ENCODE peak calls at places on chromosome 10, in four cellular contexts. T, A, W and V are unnamed samples.
A peak's percentile ranks its signal among the peaks of the same experiment; 100 is the strongest.

GRCh38 chr10:60760711-60761210 is 17.5 kb upstream of the CDK1 start:
- DNase-seq in T (no peak), A (no peak), W (no peak), V (no peak)

GRCh38 chr10:24917979-24918378 is 34.4 kb downstream of the PRTFDC1 start:
- DNase-seq in T (no peak), A (no peak), W (no peak), V (no peak)

GRCh38 chr10:47206449-47207279 is 93.3 kb upstream of the GDF10 start:
- DNase-seq in T (no peak), A (no peak), W (no peak), V (no peak)

GRCh38 chr10:52703451-52703850 is 69.1 kb downstream of the MBL2 start:
- DNase-seq in T (no peak), A (no peak), W (no peak), V (no peak)

GRCh38 chr10:16242859-16243613 is 193.8 kb upstream of the PTER start:
- DNase-seq in T (no peak), A (no peak), W (no peak), V (no peak)

GRCh38 chr10:131681122-131681521 is 219.7 kb upstream of the PPP2R2D start:
- DNase-seq in T (no peak), A (no peak), W (no peak), V (no peak)

GRCh38 chr10:4144802-4145201 is 359.8 kb upstream of the KLF6 start:
- DNase-seq in T (peak; percentile 53), A (no peak), W (no peak), V (peak; percentile 74)

GRCh38 chr10:110434477-110435096 is 63.1 kb upstream of the DUSP5 start:
- DNase-seq in T (no peak), A (peak; percentile 39), W (peak; percentile 66), V (no peak)

GRCh38 chr10:103917326-103918052 is 495 bp downstream of the STN1 start:
- DNase-seq in T (no peak), A (no peak), W (no peak), V (peak; percentile 51)

GRCh38 chr10:102407641-102407943 is 11.0 kb downstream of the PSD start:
- DNase-seq in T (no peak), A (no peak), W (no peak), V (no peak)

GRCh38 chr10:132547421-132547861 is 9.9 kb downstream of the INPP5A start:
- DNase-seq in T (no peak), A (peak; percentile 51), W (no peak), V (no peak)

GRCh38 chr10:30850776-30851175 is 180.9 kb downstream of the ZNF438 start:
- DNase-seq in T (no peak), A (no peak), W (no peak), V (no peak)

GRCh38 chr10:30586828-30587227 is 42.7 kb downstream of the LYZL2 start:
- DNase-seq in T (no peak), A (no peak), W (no peak), V (no peak)

GRCh38 chr10:27490807-27491206 is 13.3 kb upstream of the RAB18 start:
- DNase-seq in T (no peak), A (no peak), W (no peak), V (peak; percentile 30)

GRCh38 chr10:70197235-70197952 is 27.1 kb upstream of the SAR1A start:
- DNase-seq in T (no peak), A (no peak), W (peak; percentile 78), V (no peak)
- TF ChIP-seq CTCF in T (no peak), A (no peak), W (no peak), V (no peak)

DNA sequence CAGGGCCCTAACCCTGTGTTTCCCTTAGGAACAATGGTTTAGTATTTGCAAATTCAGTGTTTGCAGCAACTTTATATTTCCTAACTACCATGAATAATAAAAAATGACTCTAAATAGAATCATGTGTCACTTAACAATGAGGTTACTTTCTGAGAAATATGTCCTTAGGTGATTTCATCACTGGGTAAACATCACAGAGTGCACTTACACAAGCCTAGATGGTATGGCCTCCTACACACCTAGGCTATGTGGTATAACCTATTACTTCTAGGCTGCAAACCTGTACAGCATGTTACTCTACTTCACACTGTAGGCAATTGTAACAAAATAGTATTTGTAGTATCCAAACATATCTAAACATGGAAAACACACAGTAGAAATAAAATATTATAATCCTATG is 1174.6 kb upstream of the LRRTM3 start:
- DNase-seq in T (no peak), A (no peak), W (no peak), V (no peak)
- H3K27ac ChIP-seq in T (no peak overlapping the region), A (no peak overlapping the region), W (no peak overlapping the region), V (no peak overlapping the region)

GRCh38 chr10:13994932-13995331 is 335.8 kb downstream of the FRMD4A start:
- DNase-seq in T (no peak), A (no peak), W (no peak), V (no peak)
- TF ChIP-seq CTCF in T (no peak), A (no peak), W (no peak), V (no peak)

GRCh38 chr10:129470103-129470851 is 3.2 kb downstream of the MGMT start:
- DNase-seq in T (no peak), A (no peak), W (no peak), V (no peak)

GRCh38 chr10:129468187-129468586 is 1.1 kb downstream of the MGMT start:
- DNase-seq in T (no peak), A (no peak), W (no peak), V (no peak)

GRCh38 chr10:129465796-129466702 is 992 bp upstream of the MGMT start:
- DNase-seq in T (no peak), A (no peak), W (no peak), V (no peak)

GRCh38 chr10:129466703-129467345 is at the start of gene MGMT:
- DNase-seq in T (peak; percentile 84), A (peak; percentile 97), W (peak; percentile 92), V (peak; percentile 98)

DNA sequence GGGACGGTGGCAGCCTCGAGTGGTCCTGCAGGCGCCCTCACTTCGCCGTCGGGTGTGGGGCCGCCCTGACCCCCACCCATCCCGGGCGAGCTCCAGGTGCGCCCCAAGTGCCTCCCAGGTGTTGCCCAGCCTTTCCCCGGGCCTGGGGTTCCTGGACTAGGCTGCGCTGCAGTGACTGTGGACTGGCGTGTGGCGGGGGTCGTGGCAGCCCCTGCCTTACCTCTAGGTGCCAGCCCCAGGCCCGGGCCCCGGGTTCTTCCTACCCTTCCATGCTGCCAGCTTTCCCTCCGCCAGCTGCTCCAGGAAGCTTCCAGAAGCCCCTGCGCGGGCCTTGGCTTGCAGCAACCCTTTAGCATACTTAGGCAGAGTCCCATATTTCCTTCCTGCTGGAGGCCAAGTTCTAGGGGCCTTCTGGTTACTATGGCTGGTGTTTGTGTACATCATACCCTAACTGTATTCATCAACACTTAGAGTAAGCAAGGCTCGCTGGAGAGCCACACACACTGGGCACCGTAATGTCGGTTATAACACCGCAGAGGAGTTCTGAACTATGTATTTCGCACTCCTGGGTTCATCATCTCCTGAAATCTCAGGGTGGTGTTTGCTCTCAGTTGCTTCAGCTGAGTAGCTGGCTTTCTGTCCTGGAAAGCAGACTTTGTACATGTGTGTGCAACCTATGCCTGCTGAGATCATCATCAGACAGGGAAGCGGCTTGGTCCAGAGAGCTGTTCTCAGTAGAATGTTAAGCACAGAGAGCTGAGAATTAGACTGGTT is 492 bp downstream of the MGMT start:
- DNase-seq in T (peak; percentile 27), A (no peak), W (no peak), V (peak; percentile 28)
- H3K27ac ChIP-seq in T (peak overlapping the region; percentile 51), A (peak overlapping the region; percentile 77), W (peak overlapping the region; percentile 69), V (peak overlapping the region; percentile 77)

GRCh38 chr10:124792998-124793352 is 1.3 kb upstream of the EEF1AKMT2 start:
- DNase-seq in T (no peak), A (no peak), W (no peak), V (no peak)

GRCh38 chr10:124791378-124792348 is at the start of gene EEF1AKMT2:
- DNase-seq in T (peak; percentile 86), A (peak; percentile 94), W (peak; percentile 84), V (peak; percentile 94)
- TF ChIP-seq CTCF in T (peak; percentile 33), A (peak; percentile 52), W (no peak), V (peak; percentile 18)

GRCh38 chr10:114726820-114727271 is 68.8 kb upstream of the ABLIM1 start:
- DNase-seq in T (no peak), A (no peak), W (no peak), V (no peak)

GRCh38 chr10:114724295-114724694 is 66.2 kb upstream of the ABLIM1 start:
- DNase-seq in T (no peak), A (no peak), W (no peak), V (peak; percentile 74)

GRCh38 chr10:114728325-114728724 is 70.2 kb upstream of the ABLIM1 start:
- DNase-seq in T (no peak), A (no peak), W (no peak), V (no peak)

GRCh38 chr10:114723361-114723760 is 65.3 kb upstream of the ABLIM1 start:
- DNase-seq in T (no peak), A (no peak), W (no peak), V (no peak)

DNA sequence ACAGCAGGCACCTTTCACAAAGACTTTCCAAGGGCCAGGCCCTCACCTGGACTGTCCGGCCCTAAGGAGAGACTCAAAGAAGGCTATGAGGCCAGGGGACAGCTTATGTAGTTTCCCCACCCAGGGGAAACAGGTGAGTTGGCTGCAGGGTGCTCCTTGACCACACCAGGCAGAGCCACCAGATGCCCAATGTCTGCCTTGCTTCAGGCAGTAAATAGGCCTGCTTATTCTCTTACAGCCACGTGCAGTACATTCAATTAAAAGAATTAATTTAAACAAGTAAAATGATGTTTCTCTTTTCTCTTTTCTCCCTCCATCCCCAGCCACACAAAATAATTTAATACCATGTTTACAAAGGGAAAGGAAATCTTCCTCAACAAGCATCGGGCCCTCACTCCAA is 66.6 kb upstream of the ABLIM1 start:
- DNase-seq in T (no peak), A (no peak), W (no peak), V (no peak)
- H3K27ac ChIP-seq in T (no peak overlapping the region), A (no peak overlapping the region), W (no peak overlapping the region), V (peak overlapping the region; percentile 29)

DNA sequence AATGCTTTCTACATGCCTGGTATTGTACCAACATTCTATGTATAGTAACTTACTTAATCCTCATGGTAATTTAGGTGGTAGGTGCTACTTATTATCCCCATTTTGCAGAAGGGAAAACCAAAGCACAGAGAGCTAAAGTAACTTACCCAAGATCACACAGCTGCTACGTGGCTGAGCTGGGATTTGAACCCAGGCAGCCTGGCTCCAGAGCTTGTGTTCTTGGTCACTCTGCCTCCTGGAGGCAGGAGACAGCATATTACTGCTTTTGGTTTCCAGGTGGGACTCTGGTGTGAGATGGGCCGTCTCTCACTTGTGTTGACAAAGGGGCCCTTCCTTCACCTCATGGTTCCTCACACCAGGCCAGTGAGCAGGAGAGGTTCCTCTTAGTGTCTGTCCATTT is 79.8 kb upstream of the PPIF start:
- DNase-seq in T (peak; percentile 7), A (no peak), W (no peak), V (no peak)
- TF ChIP-seq CTCF in T (no peak), A (no peak), W (no peak), V (no peak)

GRCh38 chr10:113594673-113595072 is 41.8 kb downstream of the HABP2 start:
- DNase-seq in T (no peak), A (no peak), W (no peak), V (no peak)
- H3K27ac ChIP-seq in T (no peak overlapping the region), A (no peak overlapping the region), W (no peak overlapping the region), V (no peak overlapping the region)

GRCh38 chr10:50224330-50224952 is 26.9 kb downstream of the ASAH2 start:
- DNase-seq in T (peak; percentile 70), A (no peak), W (peak; percentile 61), V (peak; percentile 75)
- TF ChIP-seq CTCF in T (peak; percentile 78), A (peak; percentile 39), W (peak; percentile 67), V (peak; percentile 59)

GRCh38 chr10:78301891-78302738 is 268.5 kb downstream of the RPS24 start:
- DNase-seq in T (no peak), A (no peak), W (no peak), V (no peak)
- H3K27ac ChIP-seq in T (no peak overlapping the region), A (peak overlapping the region; percentile 89), W (peak overlapping the region; percentile 89), V (peak overlapping the region; percentile 73)